ENCODE peak calls at places on chromosome 14, in eight cellular contexts. One of them, this sample, is unnamed.

GRCh38 chr14:100683578-100683977 is 43.1 kb upstream of the DLK1 start:
- DNase-seq in brain microvascular endothelial cell: no peak
- DNase-seq in Calu3: no peak
- DNase-seq in breast epithelium: no peak
- DNase-seq in activated B cell treated with CpG ODN at 0.5 μM for 24 hours: no peak
- DNase-seq in keratinocyte: no peak
- DNase-seq in tibial artery: no peak
- DNase-seq in lung: no peak
- DNase-seq in this sample: no peak

GRCh38 chr14:96191355-96191754 is 13.3 kb upstream of the BDKRB2 start:
- DNase-seq in activated B cell treated with CpG ODN at 0.5 μM for 24 hours: no peak
- DNase-seq in lung: no peak
- DNase-seq in Calu3: no peak
- DNase-seq in keratinocyte: no peak
- DNase-seq in tibial artery: no peak
- DNase-seq in breast epithelium: no peak
- DNase-seq in brain microvascular endothelial cell: no peak
- DNase-seq in this sample: no peak

GRCh38 chr14:58426819-58427288 is 477 bp downstream of the TIMM9 start:
- DNase-seq in tibial artery: peak
- DNase-seq in keratinocyte: no peak
- DNase-seq in activated B cell treated with CpG ODN at 0.5 μM for 24 hours: peak
- DNase-seq in brain microvascular endothelial cell: peak
- DNase-seq in breast epithelium: no peak
- DNase-seq in Calu3: peak
- DNase-seq in lung: peak
- DNase-seq in this sample: peak

GRCh38 chr14:99660006-99660566 is 15.2 kb downstream of the HHIPL1 start:
- DNase-seq in Calu3: no peak
- DNase-seq in brain microvascular endothelial cell: no peak
- DNase-seq in activated B cell treated with CpG ODN at 0.5 μM for 24 hours: no peak
- DNase-seq in breast epithelium: no peak
- DNase-seq in lung: no peak
- DNase-seq in keratinocyte: no peak
- DNase-seq in tibial artery: no peak
- DNase-seq in this sample: no peak

GRCh38 chr14:23175823-23176222 is 7.6 kb downstream of the SLC7A8 start:
- DNase-seq in tibial artery: no peak
- DNase-seq in activated B cell treated with CpG ODN at 0.5 μM for 24 hours: no peak
- DNase-seq in brain microvascular endothelial cell: no peak
- DNase-seq in breast epithelium: no peak
- DNase-seq in Calu3: no peak
- DNase-seq in lung: no peak
- DNase-seq in keratinocyte: no peak
- DNase-seq in this sample: no peak

GRCh38 chr14:33508663-33509062 is 442.2 kb downstream of the EGLN3 start:
- DNase-seq in activated B cell treated with CpG ODN at 0.5 μM for 24 hours: no peak
- DNase-seq in brain microvascular endothelial cell: peak
- DNase-seq in breast epithelium: no peak
- DNase-seq in tibial artery: no peak
- DNase-seq in lung: no peak
- DNase-seq in keratinocyte: no peak
- DNase-seq in Calu3: no peak
- DNase-seq in this sample: no peak

GRCh38 chr14:70638416-70638815 is 3.3 kb upstream of the TTC9 start:
- DNase-seq in tibial artery: no peak
- DNase-seq in breast epithelium: no peak
- DNase-seq in keratinocyte: no peak
- DNase-seq in brain microvascular endothelial cell: no peak
- DNase-seq in lung: no peak
- DNase-seq in Calu3: no peak
- DNase-seq in activated B cell treated with CpG ODN at 0.5 μM for 24 hours: no peak
- DNase-seq in this sample: no peak

GRCh38 chr14:55102141-55102547 is 26.9 kb upstream of the LGALS3 start:
- DNase-seq in breast epithelium: peak
- DNase-seq in tibial artery: peak
- DNase-seq in keratinocyte: no peak
- DNase-seq in lung: peak
- DNase-seq in activated B cell treated with CpG ODN at 0.5 μM for 24 hours: peak
- DNase-seq in brain microvascular endothelial cell: peak
- DNase-seq in Calu3: peak
- DNase-seq in this sample: peak

GRCh38 chr14:77053046-77053841 is 24.7 kb upstream of the IRF2BPL start:
- DNase-seq in tibial artery: peak
- DNase-seq in breast epithelium: no peak
- DNase-seq in activated B cell treated with CpG ODN at 0.5 μM for 24 hours: peak
- DNase-seq in brain microvascular endothelial cell: no peak
- DNase-seq in Calu3: peak
- DNase-seq in keratinocyte: no peak
- DNase-seq in lung: peak
- DNase-seq in this sample: no peak
- TF ChIP-seq CTCF in tibial artery: peak
- TF ChIP-seq CTCF in breast epithelium: peak
- TF ChIP-seq CTCF in activated B cell treated with CpG ODN at 0.5 μM for 24 hours: peak
- TF ChIP-seq CTCF in brain microvascular endothelial cell: peak
- TF ChIP-seq CTCF in Calu3: peak
- TF ChIP-seq CTCF in keratinocyte: peak
- TF ChIP-seq CTCF in lung: peak
- TF ChIP-seq CTCF in this sample: peak

GRCh38 chr14:43898709-43899108 is 608.4 kb downstream of the FSCB start:
- DNase-seq in activated B cell treated with CpG ODN at 0.5 μM for 24 hours: no peak
- DNase-seq in tibial artery: no peak
- DNase-seq in brain microvascular endothelial cell: no peak
- DNase-seq in Calu3: no peak
- DNase-seq in keratinocyte: no peak
- DNase-seq in lung: no peak
- DNase-seq in breast epithelium: no peak
- DNase-seq in this sample: no peak
- TF ChIP-seq CTCF in activated B cell treated with CpG ODN at 0.5 μM for 24 hours: no peak
- TF ChIP-seq CTCF in tibial artery: no peak
- TF ChIP-seq CTCF in brain microvascular endothelial cell: no peak
- TF ChIP-seq CTCF in Calu3: no peak
- TF ChIP-seq CTCF in keratinocyte: no peak
- TF ChIP-seq CTCF in lung: no peak
- TF ChIP-seq CTCF in breast epithelium: no peak
- TF ChIP-seq CTCF in this sample: no peak

DNA sequence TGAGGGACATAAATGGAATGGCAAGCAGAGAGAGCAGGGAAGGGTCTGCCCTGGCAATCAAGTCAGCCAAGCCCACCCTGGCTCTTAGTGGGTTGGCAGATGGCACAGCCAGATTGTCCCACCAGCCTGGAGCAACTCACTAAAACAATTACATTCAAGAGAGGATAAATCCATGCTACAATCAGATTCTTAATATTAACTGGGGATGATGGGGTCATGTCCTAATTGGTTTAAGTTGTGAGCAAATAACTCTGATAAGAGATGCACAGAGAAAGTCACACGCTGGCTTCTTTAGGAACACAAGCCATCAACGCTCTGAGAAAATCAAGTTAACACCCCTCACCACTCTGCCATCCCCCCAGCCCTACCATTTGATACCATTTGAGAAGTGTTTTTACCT is 2.7 kb upstream of the PELI2 start:
- DNase-seq in keratinocyte: no peak
- DNase-seq in tibial artery: no peak
- DNase-seq in breast epithelium: no peak
- DNase-seq in lung: no peak
- DNase-seq in Calu3: no peak
- DNase-seq in activated B cell treated with CpG ODN at 0.5 μM for 24 hours: no peak
- DNase-seq in brain microvascular endothelial cell: no peak
- DNase-seq in this sample: no peak
- TF ChIP-seq CTCF in keratinocyte: no peak
- TF ChIP-seq CTCF in tibial artery: no peak
- TF ChIP-seq CTCF in breast epithelium: no peak
- TF ChIP-seq CTCF in lung: no peak
- TF ChIP-seq CTCF in Calu3: no peak
- TF ChIP-seq CTCF in activated B cell treated with CpG ODN at 0.5 μM for 24 hours: no peak
- TF ChIP-seq CTCF in brain microvascular endothelial cell: no peak
- TF ChIP-seq CTCF in this sample: no peak

DNA sequence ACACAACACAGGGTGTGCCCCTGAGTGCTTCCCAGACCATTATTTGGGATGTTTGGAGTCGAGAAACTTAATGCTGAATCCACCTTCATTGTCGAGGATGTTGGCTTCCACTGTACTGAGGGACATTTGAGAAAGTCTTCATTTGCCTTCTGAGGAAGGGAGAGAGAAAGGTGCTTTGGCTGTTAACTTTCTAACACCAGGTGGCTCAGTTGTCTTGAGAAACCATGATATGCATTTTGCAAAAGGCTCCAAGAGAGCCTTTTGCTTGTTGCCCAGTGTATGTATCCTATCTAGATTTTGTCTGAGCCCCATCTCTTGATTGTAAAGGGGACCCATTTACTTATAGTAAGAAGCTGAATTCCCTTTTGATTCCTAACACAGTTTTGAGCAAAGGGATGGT is 28.6 kb upstream of the NRXN3 start:
- DNase-seq in breast epithelium: no peak
- DNase-seq in keratinocyte: no peak
- DNase-seq in activated B cell treated with CpG ODN at 0.5 μM for 24 hours: no peak
- DNase-seq in Calu3: no peak
- DNase-seq in lung: no peak
- DNase-seq in tibial artery: no peak
- DNase-seq in brain microvascular endothelial cell: no peak
- DNase-seq in this sample: no peak
- TF ChIP-seq CTCF in breast epithelium: no peak
- TF ChIP-seq CTCF in keratinocyte: peak
- TF ChIP-seq CTCF in activated B cell treated with CpG ODN at 0.5 μM for 24 hours: no peak
- TF ChIP-seq CTCF in Calu3: no peak
- TF ChIP-seq CTCF in lung: no peak
- TF ChIP-seq CTCF in tibial artery: no peak
- TF ChIP-seq CTCF in brain microvascular endothelial cell: no peak
- TF ChIP-seq CTCF in this sample: no peak

DNA sequence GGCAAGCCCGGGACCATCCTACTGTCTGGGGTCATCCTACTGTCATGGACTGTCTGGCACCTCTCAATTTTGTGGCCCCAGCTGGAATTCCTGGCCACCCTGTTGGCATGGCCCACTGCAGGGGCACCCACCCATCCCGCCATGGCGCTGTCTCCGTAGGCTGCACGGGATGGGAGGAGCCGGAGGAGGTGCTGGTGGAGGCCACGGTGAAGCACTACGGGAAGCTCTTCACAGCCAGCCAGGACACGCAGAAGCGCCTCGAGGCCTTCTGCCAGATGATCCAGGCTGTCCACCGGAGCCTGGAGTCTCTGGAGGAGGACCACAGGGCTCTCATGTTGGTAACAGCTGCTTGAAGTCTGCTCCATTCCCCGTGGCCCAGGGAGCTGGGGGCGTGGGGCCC is 3.9 kb downstream of the CCDC197 start:
- DNase-seq in tibial artery: no peak
- DNase-seq in brain microvascular endothelial cell: no peak
- DNase-seq in lung: no peak
- DNase-seq in activated B cell treated with CpG ODN at 0.5 μM for 24 hours: no peak
- DNase-seq in Calu3: no peak
- DNase-seq in breast epithelium: no peak
- DNase-seq in keratinocyte: peak
- DNase-seq in this sample: no peak
- TF ChIP-seq CTCF in tibial artery: no peak
- TF ChIP-seq CTCF in brain microvascular endothelial cell: no peak
- TF ChIP-seq CTCF in lung: no peak
- TF ChIP-seq CTCF in activated B cell treated with CpG ODN at 0.5 μM for 24 hours: no peak
- TF ChIP-seq CTCF in Calu3: no peak
- TF ChIP-seq CTCF in breast epithelium: no peak
- TF ChIP-seq CTCF in keratinocyte: no peak
- TF ChIP-seq CTCF in this sample: no peak

DNA sequence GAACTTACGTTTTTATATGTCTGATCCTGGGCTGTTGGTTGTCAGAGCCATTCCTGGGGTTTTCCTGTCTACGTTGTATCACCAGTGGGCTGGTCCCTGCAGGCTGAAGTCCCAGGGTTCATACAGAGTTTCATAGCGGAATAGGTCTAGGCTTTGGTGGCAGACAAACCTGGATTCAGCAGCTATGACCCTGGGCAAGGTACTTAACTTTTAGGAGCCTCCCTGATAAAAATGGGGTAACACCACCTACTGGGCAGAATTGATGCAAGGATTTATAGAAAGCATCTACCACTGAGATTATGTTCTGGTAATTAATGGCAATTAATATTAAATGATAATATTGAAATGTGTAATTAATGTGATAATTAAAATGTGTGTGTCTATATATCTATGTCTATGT is 141.2 kb downstream of the SYNE2 start:
- DNase-seq in breast epithelium: no peak
- DNase-seq in lung: no peak
- DNase-seq in Calu3: no peak
- DNase-seq in brain microvascular endothelial cell: peak
- DNase-seq in keratinocyte: peak
- DNase-seq in tibial artery: no peak
- DNase-seq in activated B cell treated with CpG ODN at 0.5 μM for 24 hours: no peak
- DNase-seq in this sample: no peak
- TF ChIP-seq CTCF in breast epithelium: no peak
- TF ChIP-seq CTCF in lung: no peak
- TF ChIP-seq CTCF in Calu3: no peak
- TF ChIP-seq CTCF in brain microvascular endothelial cell: peak
- TF ChIP-seq CTCF in keratinocyte: peak
- TF ChIP-seq CTCF in tibial artery: no peak
- TF ChIP-seq CTCF in activated B cell treated with CpG ODN at 0.5 μM for 24 hours: no peak
- TF ChIP-seq CTCF in this sample: peak

GRCh38 chr14:50828738-50829471 is 2.1 kb downstream of the NIN start:
- DNase-seq in tibial artery: no peak
- DNase-seq in Calu3: no peak
- DNase-seq in brain microvascular endothelial cell: no peak
- DNase-seq in lung: no peak
- DNase-seq in breast epithelium: no peak
- DNase-seq in keratinocyte: no peak
- DNase-seq in activated B cell treated with CpG ODN at 0.5 μM for 24 hours: no peak
- DNase-seq in this sample: no peak
- TF ChIP-seq CTCF in tibial artery: no peak
- TF ChIP-seq CTCF in Calu3: no peak
- TF ChIP-seq CTCF in brain microvascular endothelial cell: peak
- TF ChIP-seq CTCF in lung: no peak
- TF ChIP-seq CTCF in breast epithelium: no peak
- TF ChIP-seq CTCF in keratinocyte: no peak
- TF ChIP-seq CTCF in activated B cell treated with CpG ODN at 0.5 μM for 24 hours: no peak
- TF ChIP-seq CTCF in this sample: no peak

GRCh38 chr14:35682802-35683201 is 126.3 kb downstream of the RALGAPA1 start:
- DNase-seq in breast epithelium: no peak
- DNase-seq in activated B cell treated with CpG ODN at 0.5 μM for 24 hours: no peak
- DNase-seq in Calu3: no peak
- DNase-seq in lung: no peak
- DNase-seq in brain microvascular endothelial cell: no peak
- DNase-seq in tibial artery: no peak
- DNase-seq in keratinocyte: no peak
- DNase-seq in this sample: no peak

GRCh38 chr14:35689000-35689460 is 120.1 kb downstream of the RALGAPA1 start:
- DNase-seq in breast epithelium: no peak
- DNase-seq in activated B cell treated with CpG ODN at 0.5 μM for 24 hours: no peak
- DNase-seq in Calu3: no peak
- DNase-seq in tibial artery: no peak
- DNase-seq in brain microvascular endothelial cell: no peak
- DNase-seq in lung: no peak
- DNase-seq in keratinocyte: no peak
- DNase-seq in this sample: no peak

GRCh38 chr14:35687335-35687939 is 121.7 kb downstream of the RALGAPA1 start:
- DNase-seq in brain microvascular endothelial cell: peak
- DNase-seq in breast epithelium: no peak
- DNase-seq in activated B cell treated with CpG ODN at 0.5 μM for 24 hours: no peak
- DNase-seq in tibial artery: no peak
- DNase-seq in lung: no peak
- DNase-seq in Calu3: peak
- DNase-seq in keratinocyte: no peak
- DNase-seq in this sample: peak

DNA sequence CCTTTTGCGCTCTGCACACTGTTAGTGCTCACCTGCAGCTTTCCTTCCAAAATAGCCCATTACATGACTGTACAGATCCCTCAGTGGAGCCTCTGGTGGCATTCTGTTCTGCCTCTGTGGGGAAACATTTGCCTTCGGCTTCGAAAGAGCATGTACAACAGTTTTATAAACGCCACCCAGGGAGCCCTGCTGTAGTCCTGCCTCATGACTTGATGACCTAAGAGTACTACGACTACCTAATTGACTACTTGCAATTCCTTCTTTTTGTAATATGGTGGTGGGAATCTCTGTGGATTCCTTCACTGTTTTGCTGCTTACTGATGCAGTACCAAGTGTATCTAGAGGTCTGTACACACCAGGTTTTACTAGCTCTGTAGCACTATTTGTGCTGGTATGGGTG is 120.7 kb downstream of the RALGAPA1 start:
- DNase-seq in activated B cell treated with CpG ODN at 0.5 μM for 24 hours: no peak
- DNase-seq in breast epithelium: no peak
- DNase-seq in lung: no peak
- DNase-seq in keratinocyte: no peak
- DNase-seq in brain microvascular endothelial cell: no peak
- DNase-seq in Calu3: no peak
- DNase-seq in tibial artery: no peak
- DNase-seq in this sample: no peak
- TF ChIP-seq CTCF in activated B cell treated with CpG ODN at 0.5 μM for 24 hours: no peak
- TF ChIP-seq CTCF in breast epithelium: no peak
- TF ChIP-seq CTCF in lung: no peak
- TF ChIP-seq CTCF in keratinocyte: no peak
- TF ChIP-seq CTCF in brain microvascular endothelial cell: no peak
- TF ChIP-seq CTCF in Calu3: no peak
- TF ChIP-seq CTCF in tibial artery: no peak
- TF ChIP-seq CTCF in this sample: no peak